ENCODE peak calls at places on chromosomes 5 and 9, in six cellular contexts. C is A549, Y is BE2C, Z is stomach, F is GM12865, I is ovary. W is an unnamed sample.

GRCh38 chr9:95509851-95510529 is 6.8 kb downstream of the PTCH1 start:
- DNase-seq in Y (peak; percentile 43), F (no peak), I (peak; percentile 57), Z (no peak), C (no peak), W (no peak)

GRCh38 chr5:150053231-150053626 is 33.1 kb downstream of the CSF1R start:
- DNase-seq in Y (no peak), C (peak; percentile 31), F (no peak), Z (no peak), I (no peak), W (peak; percentile 78)

GRCh38 chr9:129576546-129577543 is 44.1 kb downstream of the C9orf50 start:
- DNase-seq in I (peak; percentile 48), Y (no peak), F (no peak), Z (no peak), C (no peak), W (peak; percentile 74)

GRCh38 chr5:107282061-107282460 is 388.7 kb downstream of the EFNA5 start:
- DNase-seq in F (no peak), I (no peak), Z (no peak), C (no peak), Y (no peak), W (no peak)

GRCh38 chr9:93096131-93096802 is at the start of gene CARD19:
- DNase-seq in Y (peak; percentile 39), C (peak; percentile 42), Z (peak; percentile 67), I (no peak), F (peak; percentile 50), W (peak; percentile 34)

GRCh38 chr5:108238936-108239887 is 142.7 kb downstream of the FBXL17 start:
- DNase-seq in F (no peak), Y (no peak), Z (no peak), C (no peak), I (no peak), W (peak; percentile 19)

GRCh38 chr5:3129252-3129651 is 377.8 kb upstream of the IRX2 start:
- DNase-seq in F (no peak), Y (no peak), Z (no peak), C (no peak), I (no peak), W (no peak)

GRCh38 chr5:179858241-179858585 is 404 bp downstream of the MRNIP start:
- DNase-seq in Y (peak; percentile 43), I (peak; percentile 43), Z (peak; percentile 44), F (peak; percentile 64), C (no peak), W (no peak)

GRCh38 chr5:38831117-38831516 is 14.7 kb upstream of the OSMR start:
- DNase-seq in Y (no peak), I (no peak), C (no peak), Z (no peak), F (no peak), W (no peak)

GRCh38 chr9:95080961-95081658 is 236.4 kb downstream of the FANCC start:
- DNase-seq in Z (peak; percentile 20), Y (no peak), C (no peak), I (no peak), F (no peak), W (no peak)

GRCh38 chr9:129405831-129406220 is 215.1 kb downstream of the C9orf50 start:
- DNase-seq in Y (no peak), F (no peak), Z (no peak), I (no peak), C (no peak), W (no peak)

GRCh38 chr5:151947924-151948323 is 23.3 kb upstream of the GLRA1 start:
- DNase-seq in I (no peak), Y (no peak), F (peak; percentile 44), Z (no peak), C (no peak), W (no peak)

GRCh38 chr5:178340187-178340586 is 107.6 kb upstream of the PHYKPL start:
- DNase-seq in I (peak; percentile 12), C (no peak), Z (no peak), Y (no peak), F (no peak), W (no peak)

GRCh38 chr9:78314953-78315870 is 18.3 kb downstream of the PSAT1 start:
- DNase-seq in I (no peak), Z (no peak), C (no peak), F (no peak), Y (no peak), W (peak; percentile 56)

GRCh38 chr5:35229076-35230042 is 928 bp downstream of the PRLR start:
- DNase-seq in I (no peak), Y (no peak), F (peak; percentile 50), Z (peak; percentile 68), C (peak; percentile 23), W (no peak)

GRCh38 chr9:111896942-111897830 is 572 bp downstream of the UGCG start:
- DNase-seq in Z (no peak), C (peak; percentile 49), F (no peak), I (peak; percentile 80), Y (peak; percentile 64), W (peak; percentile 50)

GRCh38 chr9:95197692-95198271 is 119.7 kb downstream of the FANCC start:
- DNase-seq in I (no peak), Y (no peak), C (peak; percentile 14), F (no peak), Z (peak; percentile 53), W (peak; percentile 77)

GRCh38 chr5:53557386-53557785 is 3.1 kb upstream of the NDUFS4 start:
- DNase-seq in Z (no peak), I (no peak), F (no peak), C (no peak), Y (no peak), W (no peak)

GRCh38 chr5:13831236-13831810 is 113.2 kb downstream of the DNAH5 start:
- DNase-seq in Y (no peak), F (no peak), Z (no peak), C (no peak), I (no peak), W (peak; percentile 61)

GRCh38 chr5:177023247-177023703 is 779 bp downstream of the ZNF346 start:
- DNase-seq in C (no peak), I (no peak), Z (no peak), F (peak; percentile 22), Y (no peak), W (peak; percentile 8)

GRCh38 chr5:136511046-136511445 is 145.7 kb upstream of the TRPC7 start:
- DNase-seq in Y (no peak), Z (no peak), C (no peak), I (no peak), F (no peak), W (no peak)

GRCh38 chr9:112970939-112971338 is 41.1 kb downstream of the ZNF883 start:
- DNase-seq in Z (no peak), C (no peak), Y (no peak), I (no peak), F (no peak), W (peak; percentile 10)

GRCh38 chr9:127633216-127633615 is 21.1 kb downstream of the STXBP1 start:
- DNase-seq in Y (no peak), C (no peak), Z (no peak), F (no peak), I (no peak), W (no peak)

GRCh38 chr9:127627494-127627855 is 15.4 kb downstream of the STXBP1 start:
- DNase-seq in I (no peak), F (no peak), Y (no peak), C (no peak), Z (no peak), W (no peak)

GRCh38 chr9:127628644-127629467 is 16.8 kb downstream of the STXBP1 start:
- DNase-seq in C (no peak), Y (no peak), Z (no peak), I (peak; percentile 78), F (no peak), W (no peak)

GRCh38 chr9:127626752-127627493 is 14.8 kb downstream of the STXBP1 start:
- DNase-seq in F (no peak), Z (no peak), Y (no peak), I (no peak), C (no peak), W (no peak)

DNA sequence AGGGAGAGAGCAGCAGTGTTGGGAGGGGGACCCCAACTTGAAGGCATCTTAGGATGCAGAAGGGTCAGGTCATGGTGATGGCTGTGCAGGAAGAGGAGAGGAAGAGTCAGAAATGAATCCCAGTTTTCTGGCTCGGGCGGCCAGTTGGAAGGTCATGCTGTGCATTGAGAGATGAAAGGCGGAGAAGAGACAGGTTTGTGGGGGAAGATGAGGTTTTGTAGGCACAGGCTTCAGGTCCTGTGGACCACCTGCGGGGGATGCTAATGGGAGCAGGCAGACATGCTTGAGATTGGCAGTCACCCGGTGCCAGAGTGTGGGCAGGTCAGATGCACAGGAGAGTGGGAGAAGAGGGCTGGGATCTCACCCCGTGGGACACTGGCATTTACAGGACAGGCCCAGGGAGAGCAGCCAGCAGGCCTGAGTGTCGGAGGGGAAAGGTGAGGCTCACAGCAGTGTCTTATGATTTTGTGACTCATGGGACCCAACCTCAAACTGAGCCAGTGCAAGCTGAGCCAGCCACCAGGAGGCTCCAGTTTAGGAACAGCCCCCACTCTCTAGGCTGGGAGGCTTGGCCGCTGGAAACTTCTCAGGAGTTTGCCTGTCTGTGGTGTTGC is 17.5 kb downstream of the STXBP1 start:
- DNase-seq in I (no peak), C (no peak), F (no peak), Z (no peak), Y (no peak), W (peak; percentile 3)
- TF ChIP-seq CTCF in I (no peak), C (no peak), F (no peak), Z (no peak), Y (no peak), W (peak; percentile 30)

GRCh38 chr5:141811287-141812155 is 66.7 kb downstream of the PCDH1 start:
- DNase-seq in F (peak; percentile 33), I (no peak), Y (peak; percentile 91), Z (no peak), C (no peak), W (no peak)
- H3K4me3 ChIP-seq in F (no peak overlapping the region), I (no peak overlapping the region), Y (peak overlapping the region; percentile 52), Z (peak overlapping the region; percentile 4), C (no peak overlapping the region), W (no peak overlapping the region)

GRCh38 chr5:56566374-56567249 is 248.7 kb upstream of the MAP3K1 start:
- DNase-seq in Z (no peak), C (no peak), Y (no peak), F (no peak), I (no peak), W (no peak)

GRCh38 chr5:56565693-56566092 is 249.7 kb upstream of the MAP3K1 start:
- DNase-seq in Y (no peak), I (no peak), F (peak; percentile 50), C (no peak), Z (no peak), W (no peak)

GRCh38 chr5:56567278-56567677 is 248.1 kb upstream of the MAP3K1 start:
- DNase-seq in I (no peak), Y (no peak), F (no peak), Z (no peak), C (no peak), W (no peak)

GRCh38 chr5:56569051-56569450 is 246.3 kb upstream of the MAP3K1 start:
- DNase-seq in Z (no peak), Y (no peak), I (no peak), F (no peak), C (no peak), W (no peak)

DNA sequence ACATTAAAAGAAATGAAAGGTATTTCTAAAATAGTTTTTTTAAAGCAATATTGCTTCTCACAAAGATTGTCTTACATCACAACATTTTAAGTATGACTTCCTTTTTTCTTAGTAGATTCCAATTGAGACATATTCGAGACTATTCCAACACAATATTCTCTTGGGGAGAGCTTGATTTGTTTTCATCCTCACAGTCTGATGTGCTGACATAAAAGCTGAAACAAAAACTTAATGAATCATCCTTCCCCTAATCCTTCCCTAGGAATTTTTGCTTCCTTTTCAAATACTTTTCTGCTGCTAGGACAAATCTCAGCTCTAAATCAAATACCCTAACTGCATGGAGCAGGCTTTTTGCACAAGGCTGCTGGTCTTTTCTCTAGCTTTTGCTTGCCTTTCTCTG is 245.8 kb upstream of the MAP3K1 start:
- DNase-seq in F (no peak), C (no peak), Z (no peak), Y (no peak), I (no peak), W (peak; percentile 43)
- TF ChIP-seq CTCF in F (no peak), C (no peak), Z (no peak), Y (no peak), I (no peak), W (no peak)

GRCh38 chr5:62689599-62690368 is 111.2 kb downstream of the LRRC70 start:
- DNase-seq in Z (no peak), I (no peak), C (no peak), F (peak; percentile 14), Y (no peak), W (no peak)
- H3K4me3 ChIP-seq in Z (peak overlapping the region; percentile 7), I (no peak overlapping the region), C (no peak overlapping the region), F (peak overlapping the region; percentile 29), Y (no peak overlapping the region), W (no peak overlapping the region)

W was measured in astrocyte of the spinal cord.